ENCODE peak calls at places on chromosome 13, in five cellular contexts. One of them, this sample, is unnamed.

GRCh38 chr13:110538632-110539031 is 22.9 kb downstream of the RAB20 start:
- DNase-seq in stimulated activated CD4-positive, alpha-beta T cell treated with anti-CD3 and anti-CD28 coated beads, Interleukin-4, amount 100 ng/mL, for 1 hour: no peak
- DNase-seq in type B pancreatic cell: no peak
- DNase-seq in left ventricle myocardium inferior: peak; percentile 72
- DNase-seq in A549: no peak
- DNase-seq in this sample: no peak

GRCh38 chr13:37645181-37645580 is 46.6 kb upstream of the POSTN start:
- DNase-seq in stimulated activated CD4-positive, alpha-beta T cell treated with anti-CD3 and anti-CD28 coated beads, Interleukin-4, amount 100 ng/mL, for 1 hour: no peak
- DNase-seq in type B pancreatic cell: no peak
- DNase-seq in left ventricle myocardium inferior: no peak
- DNase-seq in A549: no peak
- DNase-seq in this sample: no peak

GRCh38 chr13:90201676-90202425 is 1145.6 kb upstream of the MIR17HG start:
- DNase-seq in stimulated activated CD4-positive, alpha-beta T cell treated with anti-CD3 and anti-CD28 coated beads, Interleukin-4, amount 100 ng/mL, for 1 hour: no peak
- DNase-seq in type B pancreatic cell: no peak
- DNase-seq in left ventricle myocardium inferior: no peak
- DNase-seq in A549: no peak
- DNase-seq in this sample: no peak

GRCh38 chr13:24004971-24005370 is 107.7 kb upstream of the C1QTNF9B start:
- DNase-seq in stimulated activated CD4-positive, alpha-beta T cell treated with anti-CD3 and anti-CD28 coated beads, Interleukin-4, amount 100 ng/mL, for 1 hour: no peak
- DNase-seq in type B pancreatic cell: no peak
- DNase-seq in left ventricle myocardium inferior: no peak
- DNase-seq in A549: no peak
- DNase-seq in this sample: no peak

GRCh38 chr13:78239681-78240080 is 321.1 kb upstream of the EDNRB start:
- DNase-seq in stimulated activated CD4-positive, alpha-beta T cell treated with anti-CD3 and anti-CD28 coated beads, Interleukin-4, amount 100 ng/mL, for 1 hour: no peak
- DNase-seq in type B pancreatic cell: no peak
- DNase-seq in left ventricle myocardium inferior: no peak
- DNase-seq in A549: no peak
- DNase-seq in this sample: no peak

GRCh38 chr13:114140909-114141255 is 8.5 kb upstream of the RASA3 start:
- DNase-seq in stimulated activated CD4-positive, alpha-beta T cell treated with anti-CD3 and anti-CD28 coated beads, Interleukin-4, amount 100 ng/mL, for 1 hour: no peak
- DNase-seq in type B pancreatic cell: no peak
- DNase-seq in left ventricle myocardium inferior: no peak
- DNase-seq in A549: no peak
- DNase-seq in this sample: no peak

GRCh38 chr13:73961181-73961580 is 173.0 kb downstream of the KLF12 start:
- DNase-seq in stimulated activated CD4-positive, alpha-beta T cell treated with anti-CD3 and anti-CD28 coated beads, Interleukin-4, amount 100 ng/mL, for 1 hour: no peak
- DNase-seq in type B pancreatic cell: no peak
- DNase-seq in left ventricle myocardium inferior: no peak
- DNase-seq in A549: no peak
- DNase-seq in this sample: no peak

GRCh38 chr13:79282976-79283375 is 123.1 kb downstream of the RBM26 start:
- DNase-seq in stimulated activated CD4-positive, alpha-beta T cell treated with anti-CD3 and anti-CD28 coated beads, Interleukin-4, amount 100 ng/mL, for 1 hour: no peak
- DNase-seq in type B pancreatic cell: no peak
- DNase-seq in left ventricle myocardium inferior: no peak
- DNase-seq in A549: peak; percentile 22
- DNase-seq in this sample: no peak

This sample was measured in K562.